ENCODE peak calls at places on chromosomes 11 and 22, in six cellular contexts. A, O, F, W, Y and D are unnamed samples.

GRCh38 chr11:93113824-93114223 is 84.0 kb downstream of the SLC36A4 start:
- DNase-seq in A (no peak), O (no peak), F (no peak), Y (no peak), W (no peak), D (no peak)

GRCh38 chr22:26065847-26066246 is 103.4 kb upstream of the SEZ6L start:
- DNase-seq in Y (no peak), W (no peak), F (no peak), O (no peak), A (peak), D (no peak)

GRCh38 chr11:105144887-105145286 is 5.3 kb upstream of the CARD18 start:
- DNase-seq in F (no peak), A (no peak), W (peak), O (no peak), Y (no peak), D (no peak)

GRCh38 chr22:26367402-26368245 is 61.4 kb upstream of the ASPHD2 start:
- DNase-seq in O (no peak), F (peak), A (no peak), Y (no peak), W (peak), D (no peak)

GRCh38 chr11:86577663-86578636 is 94.5 kb downstream of the ME3 start:
- DNase-seq in O (peak), Y (peak), A (no peak), F (no peak), W (peak), D (no peak)

GRCh38 chr11:65204143-65204542 is 22.4 kb downstream of the CAPN1 start:
- DNase-seq in F (no peak), W (no peak), A (no peak), O (no peak), Y (peak), D (no peak)

GRCh38 chr11:109697140-109697843 is 275.3 kb downstream of the C11orf87 start:
- DNase-seq in O (no peak), F (no peak), Y (no peak), A (no peak), W (peak), D (no peak)

GRCh38 chr22:35971418-35972119 is 57.1 kb downstream of the RBFOX2 start:
- DNase-seq in W (peak), Y (no peak), A (no peak), F (no peak), O (no peak), D (no peak)

GRCh38 chr11:113242767-113243397 is 71.5 kb upstream of the TTC12 start:
- DNase-seq in A (no peak), Y (no peak), F (no peak), O (no peak), W (peak), D (no peak)

GRCh38 chr11:61429346-61429690 is 457 bp downstream of the CPSF7 start:
- DNase-seq in Y (peak), A (no peak), W (peak), F (peak), O (no peak), D (no peak)

GRCh38 chr11:119901657-119902577 is 172.9 kb upstream of the NECTIN1 start:
- DNase-seq in Y (no peak), W (no peak), F (no peak), A (no peak), O (no peak), D (no peak)

GRCh38 chr22:36002084-36002483 is 26.5 kb downstream of the RBFOX2 start:
- DNase-seq in Y (no peak), F (no peak), A (no peak), W (no peak), O (no peak), D (no peak)

GRCh38 chr11:124748481-124749338 is 3.3 kb downstream of the VSIG2 start:
- DNase-seq in A (peak), F (no peak), W (peak), Y (no peak), O (peak), D (no peak)

GRCh38 chr11:33828604-33829429 is 54.5 kb upstream of the FBXO3 start:
- DNase-seq in A (no peak), Y (no peak), O (no peak), W (no peak), F (no peak), D (no peak)

GRCh38 chr11:125645871-125646270 is 20.9 kb downstream of the CHEK1 start:
- DNase-seq in F (no peak), W (no peak), O (no peak), Y (no peak), A (no peak), D (no peak)

GRCh38 chr11:2445107-2445947 is 519 bp downstream of the KCNQ1 start:
- DNase-seq in F (no peak), A (no peak), Y (no peak), O (no peak), W (no peak), D (no peak)

GRCh38 chr11:78231962-78232459 is 43.3 kb downstream of the USP35 start:
- DNase-seq in W (peak), Y (no peak), O (peak), F (no peak), A (no peak), D (no peak)

GRCh38 chr11:46392421-46393230 is 1.1 kb upstream of the CHRM4 start:
- DNase-seq in A (no peak), W (peak), O (no peak), F (peak), Y (peak), D (peak)

GRCh38 chr22:44929348-44930015 is 80.3 kb downstream of the PHF21B start:
- DNase-seq in Y (no peak), F (no peak), A (no peak), W (no peak), O (no peak), D (no peak)

GRCh38 chr22:44677299-44678244 is 24.4 kb upstream of the PRR5 start:
- DNase-seq in F (no peak), W (no peak), Y (no peak), A (no peak), O (no peak), D (no peak)

GRCh38 chr11:119345685-119346084 is 820 bp downstream of the MFRP start:
- DNase-seq in Y (no peak), F (no peak), A (no peak), W (no peak), O (no peak), D (no peak)

DNA sequence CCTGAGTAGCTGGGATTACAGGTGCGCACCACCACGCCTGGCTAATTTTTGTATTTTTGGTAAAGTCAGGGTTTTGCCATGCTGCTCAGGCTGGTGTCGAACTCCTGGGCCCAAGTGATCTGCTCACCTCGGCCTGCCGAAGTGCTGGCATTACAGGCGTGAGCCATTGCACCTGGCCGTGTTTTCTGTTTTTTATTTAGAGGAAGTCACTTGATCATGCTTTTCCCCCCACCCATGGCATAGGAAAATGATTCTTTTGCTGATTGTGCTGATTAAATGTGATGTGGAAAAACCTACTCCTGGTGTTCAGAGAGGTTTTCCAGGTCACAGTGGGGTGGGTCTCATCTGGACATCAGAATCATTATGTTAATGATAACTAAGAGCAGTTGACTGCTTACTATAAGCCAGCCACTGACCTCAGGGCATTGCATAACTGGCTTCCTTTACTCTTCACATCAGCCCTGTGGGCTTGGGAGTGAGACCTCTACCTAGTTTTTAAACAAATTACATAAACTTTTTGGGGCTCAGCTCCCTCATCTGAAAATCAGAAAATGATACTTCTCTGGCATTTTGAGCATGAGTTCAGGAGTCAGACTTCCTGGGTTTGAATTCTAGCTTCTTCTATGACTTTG is 71.0 kb downstream of the PTPRJ start:
- DNase-seq in W (peak), O (no peak), F (no peak), A (no peak), Y (no peak), D (no peak)
- H3K27ac ChIP-seq in W (no peak), O (no peak), F (no peak), A (peak), Y (peak), D (no peak)

GRCh38 chr11:103091024-103091423 is 936 bp downstream of the DCUN1D5 start:
- DNase-seq in O (no peak), W (peak), Y (no peak), A (no peak), F (no peak), D (no peak)
- H3K27ac ChIP-seq in O (no peak), W (peak), Y (peak), A (peak), F (no peak), D (no peak)

DNA sequence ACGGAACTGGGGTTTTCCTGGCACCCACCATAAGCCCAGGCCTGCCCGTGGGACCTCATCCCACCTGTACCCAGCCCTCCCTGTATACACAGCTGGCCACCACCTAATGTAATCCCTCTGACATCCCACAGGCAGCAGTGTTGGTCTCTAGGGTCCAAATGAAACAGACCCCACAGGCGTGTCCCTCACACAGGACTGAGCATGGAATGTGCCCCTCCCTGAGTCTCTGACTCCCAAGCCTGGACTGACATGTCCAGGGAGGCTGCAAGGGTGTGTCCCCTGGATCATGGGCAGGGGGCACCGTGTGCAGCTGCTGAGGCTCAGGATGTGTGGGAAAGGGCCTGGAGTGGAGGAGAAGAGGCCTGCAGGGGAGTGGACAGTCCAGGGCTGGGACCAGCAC is 50.6 kb upstream of the PPARA start:
- DNase-seq in O (no peak), W (no peak), F (no peak), A (no peak), Y (no peak), D (no peak)
- H3K27ac ChIP-seq in O (peak), W (no peak), F (no peak), A (peak), Y (peak), D (peak)

DNA sequence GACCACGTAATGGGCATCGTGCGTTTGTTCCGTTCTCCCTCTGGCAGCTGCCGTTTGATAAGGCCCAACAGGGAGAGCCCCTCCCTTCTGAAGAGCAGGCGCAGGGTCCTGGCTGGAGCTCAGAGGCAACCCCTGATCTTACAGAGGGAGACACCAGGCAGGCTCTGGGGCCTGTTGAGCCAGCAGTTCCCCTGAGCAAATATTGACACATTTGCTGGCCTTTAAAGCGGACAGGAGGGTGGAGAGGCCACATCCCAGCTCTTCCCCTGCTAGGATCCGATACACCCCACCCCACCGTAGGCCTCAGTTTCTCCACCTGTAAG is 11.8 kb upstream of the C1QTNF6 start:
- DNase-seq in O (no peak), F (no peak), W (no peak), Y (no peak), A (no peak), D (no peak)
- H3K27ac ChIP-seq in O (peak), F (peak), W (peak), Y (peak), A (peak), D (peak)

DNA sequence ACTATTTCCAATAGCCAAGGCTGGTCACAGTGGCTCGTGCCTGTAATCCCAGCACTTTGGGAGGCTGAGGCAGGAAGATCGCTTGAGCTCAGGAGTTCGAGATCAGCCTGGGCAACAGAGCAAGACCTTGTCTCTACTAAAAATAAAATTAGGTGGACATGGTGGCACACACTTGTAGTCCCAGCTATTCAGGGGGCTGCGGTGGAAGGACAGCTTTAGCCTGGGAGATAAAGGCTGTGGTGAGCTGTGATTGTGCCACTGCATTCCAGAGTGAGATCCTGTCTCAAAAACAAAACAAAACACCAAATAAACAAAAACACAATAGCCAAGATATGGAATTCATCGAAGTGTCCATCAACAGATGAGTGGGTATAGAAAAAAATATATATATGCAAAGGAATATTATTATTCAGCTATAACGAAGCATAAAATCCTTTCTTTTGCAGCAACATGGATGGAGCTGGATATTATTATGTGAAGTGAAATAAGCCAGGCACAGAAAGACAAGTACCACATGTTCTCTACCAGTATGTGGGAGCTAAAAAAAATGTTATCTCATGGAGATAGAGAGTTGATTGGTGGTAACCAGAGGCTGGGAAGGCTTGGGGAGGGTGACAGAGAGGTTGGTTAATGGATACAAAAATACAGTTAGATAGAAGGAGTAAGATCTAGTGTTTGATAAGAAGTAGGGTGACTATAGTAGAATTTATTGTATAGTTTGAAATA is 22.6 kb upstream of the DLAT start:
- DNase-seq in F (no peak), O (no peak), W (no peak), Y (no peak), A (no peak), D (no peak)
- H3K27ac ChIP-seq in F (no peak), O (no peak), W (no peak), Y (no peak), A (no peak), D (no peak)